ENCODE peak calls at places on chromosomes 11 and 22, in four cellular contexts. Y is CD4-positive, alpha-beta T cell; T is ascending aorta; H is A549. S is an unnamed sample.

GRCh38 chr11:72225411-72225951 is 914 bp downstream of the INPPL1 start:
- DNase-seq in H (no peak), Y (no peak), T (no peak), S (no peak)

GRCh38 chr22:30079952-30080533 is at the start of gene HORMAD2:
- DNase-seq in H (no peak), Y (no peak), T (no peak), S (no peak)

GRCh38 chr11:104061851-104062521 is 25.5 kb downstream of the DDI1 start:
- DNase-seq in H (no peak), Y (no peak), T (no peak), S (no peak)

GRCh38 chr11:62542750-62543567 is 3.6 kb downstream of the AHNAK start:
- DNase-seq in T (peak), H (peak), Y (peak), S (peak)

GRCh38 chr11:70811915-70812314 is 413.6 kb downstream of the CTTN start:
- DNase-seq in T (no peak), H (no peak), Y (no peak), S (no peak)

GRCh38 chr11:70142171-70142875 is 60.8 kb upstream of the FADD start:
- DNase-seq in T (no peak), H (peak), Y (no peak), S (no peak)

GRCh38 chr11:102620858-102621561 is 4.1 kb downstream of the MMP20 start:
- DNase-seq in T (no peak), H (no peak), Y (no peak), S (no peak)

GRCh38 chr22:47303161-47303890 is 540.9 kb downstream of the TBC1D22A start:
- DNase-seq in H (no peak), Y (no peak), T (no peak), S (no peak)

GRCh38 chr22:36439481-36440271 is 41.8 kb downstream of the TXN2 start:
- DNase-seq in H (peak), Y (no peak), T (no peak), S (peak)

GRCh38 chr11:73977856-73978519 is 4.7 kb downstream of the UCP2 start:
- DNase-seq in T (no peak), Y (no peak), H (no peak), S (no peak)

GRCh38 chr11:20522536-20522935 is 76.9 kb upstream of the SLC6A5 start:
- DNase-seq in T (no peak), Y (no peak), H (no peak), S (no peak)

GRCh38 chr11:75077316-75077715 is 19.4 kb downstream of the OR2AT4 start:
- DNase-seq in Y (no peak), H (no peak), T (no peak), S (no peak)

GRCh38 chr11:18671246-18671645 is 27.3 kb upstream of the TMEM86A start:
- DNase-seq in T (no peak), H (no peak), Y (no peak), S (no peak)

GRCh38 chr22:43006753-43007152 is 8.2 kb downstream of the PACSIN2 start:
- DNase-seq in Y (no peak), H (no peak), T (no peak), S (no peak)

GRCh38 chr11:42960521-42961088 is 351.2 kb upstream of the API5 start:
- DNase-seq in Y (no peak), H (no peak), T (no peak), S (no peak)

GRCh38 chr11:11584937-11585336 is 36.9 kb downstream of the GALNT18 start:
- DNase-seq in H (no peak), T (no peak), Y (no peak), S (no peak)

GRCh38 chr11:59602432-59602831 is 13.1 kb downstream of the OSBP start:
- DNase-seq in Y (no peak), H (no peak), T (no peak), S (no peak)

GRCh38 chr11:38160433-38160832 is 1562.4 kb upstream of the RAG2 start:
- DNase-seq in T (no peak), H (no peak), Y (no peak), S (no peak)

GRCh38 chr11:83241291-83241946 is 44.7 kb downstream of the CCDC90B start:
- DNase-seq in Y (no peak), H (peak), T (no peak), S (peak)

GRCh38 chr11:117769530-117769929 is 27.5 kb downstream of the DSCAML1 start:
- DNase-seq in H (no peak), Y (no peak), T (no peak), S (no peak)

GRCh38 chr11:9943346-9944110 is 279.7 kb downstream of the SWAP70 start:
- DNase-seq in T (no peak), H (no peak), Y (no peak), S (no peak)

GRCh38 chr22:31537019-31537535 is 40.7 kb downstream of the SFI1 start:
- DNase-seq in Y (no peak), T (no peak), H (no peak), S (no peak)

GRCh38 chr22:32801436-32802290 is at the start of gene TIMP3:
- DNase-seq in Y (no peak), H (no peak), T (peak), S (peak)

GRCh38 chr11:128913806-128914205 is 22.6 kb downstream of the KCNJ5 start:
- DNase-seq in Y (no peak), T (no peak), H (no peak), S (no peak)

GRCh38 chr11:11036185-11037161 is 178.6 kb upstream of the ZBED5 start:
- DNase-seq in H (peak), T (no peak), Y (no peak), S (peak)

GRCh38 chr11:94117871-94118270 is 10.8 kb upstream of the PANX1 start:
- DNase-seq in T (no peak), H (no peak), Y (no peak), S (no peak)

GRCh38 chr11:64340671-64341335 is 799 bp downstream of the CCDC88B start:
- DNase-seq in H (no peak), T (no peak), Y (peak), S (no peak)
- TF ChIP-seq CTCF in H (no peak), T (no peak), Y (no peak), S (no peak)

GRCh38 chr11:68436162-68436888 is 24.2 kb upstream of the PPP6R3 start:
- DNase-seq in T (no peak), H (no peak), Y (no peak), S (no peak)

GRCh38 chr11:68438658-68439259 is 21.8 kb upstream of the PPP6R3 start:
- DNase-seq in H (no peak), T (no peak), Y (no peak), S (no peak)

GRCh38 chr11:68437927-68438657 is 22.5 kb upstream of the PPP6R3 start:
- DNase-seq in Y (no peak), T (no peak), H (no peak), S (no peak)

GRCh38 chr11:68439355-68440065 is 21.0 kb upstream of the PPP6R3 start:
- DNase-seq in T (no peak), H (no peak), Y (no peak), S (no peak)

DNA sequence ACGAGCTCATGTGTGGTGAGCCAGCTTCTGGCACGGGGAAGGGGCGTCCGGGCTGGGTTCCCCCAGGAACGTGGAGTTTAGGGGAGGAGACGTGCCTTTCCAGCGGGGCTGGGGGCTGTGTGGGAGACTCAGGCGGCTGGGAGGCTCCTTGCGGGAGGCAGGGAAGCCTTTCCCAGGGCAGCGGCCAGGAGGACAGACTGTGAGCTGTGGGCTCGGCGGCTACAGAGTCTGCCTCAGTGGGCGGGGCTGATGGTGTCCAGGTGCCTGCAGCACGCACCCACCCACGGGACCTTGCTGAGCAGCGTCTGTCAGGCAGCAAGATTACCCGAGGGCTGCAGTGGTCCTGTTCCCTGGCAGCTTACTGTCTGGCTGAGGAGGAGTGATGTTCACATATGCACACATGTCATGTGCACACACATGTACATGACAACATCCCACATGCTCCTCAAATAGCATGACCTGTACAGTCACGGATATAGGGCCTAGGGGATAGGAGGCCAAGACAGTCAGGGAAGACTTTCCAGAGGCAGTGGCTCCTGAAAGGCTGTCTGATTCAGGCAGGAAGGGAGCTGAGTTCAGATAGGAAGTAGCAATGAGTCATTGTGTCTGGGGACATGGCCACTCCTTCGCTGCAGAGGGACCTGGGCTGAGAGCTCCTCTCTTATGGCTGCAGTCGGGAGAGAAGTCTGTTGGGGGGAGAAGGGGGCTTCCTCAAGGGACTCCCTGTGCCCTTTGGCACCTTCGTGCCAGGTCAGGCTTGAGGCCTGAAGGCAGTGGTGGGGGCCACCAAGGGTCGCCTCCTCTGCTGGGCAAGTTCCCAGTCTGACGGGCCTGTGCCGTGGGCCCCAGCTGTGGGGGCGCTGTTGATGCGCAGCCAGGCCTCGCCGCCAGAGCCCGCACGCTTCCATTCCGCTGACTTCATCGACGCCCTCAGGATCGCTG is 23.3 kb upstream of the PPP6R3 start:
- DNase-seq in T (no peak), H (peak), Y (no peak), S (no peak)
- TF ChIP-seq CTCF in T (no peak), H (no peak), Y (no peak), S (no peak)

DNA sequence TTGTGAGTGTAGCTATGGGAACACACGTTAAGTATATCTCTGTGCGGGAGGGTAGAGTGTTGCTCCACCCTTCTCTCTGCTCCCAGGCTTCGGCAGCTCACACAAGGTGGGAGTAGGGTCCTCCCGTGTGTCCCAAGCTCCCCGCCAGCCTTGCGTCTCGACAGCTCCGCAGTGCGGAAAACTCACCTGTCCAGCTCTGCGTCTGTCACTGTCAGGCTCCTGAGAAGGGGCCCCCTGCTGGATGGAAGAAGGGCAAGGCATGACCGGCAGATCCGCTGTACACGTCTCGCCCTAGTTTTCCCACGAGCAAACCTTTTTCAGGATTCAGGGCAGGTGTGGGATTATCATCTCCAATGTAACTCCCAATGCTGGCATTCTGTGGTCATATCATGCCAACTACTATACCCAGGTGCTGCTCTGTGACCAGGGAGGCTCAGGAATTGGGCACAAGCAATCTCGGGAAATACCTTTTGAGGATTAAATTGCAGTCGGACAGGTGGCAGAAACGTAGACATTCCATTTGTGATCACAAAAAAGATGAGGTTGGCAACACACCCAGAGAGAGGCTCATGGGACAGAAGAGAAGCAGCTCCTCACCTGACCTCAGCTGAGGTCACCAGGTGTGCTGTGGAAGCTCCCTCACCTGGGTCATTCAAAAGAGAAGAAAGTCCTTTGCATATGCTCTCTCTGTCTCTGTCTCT is 314.0 kb upstream of the B3GAT1 start:
- DNase-seq in Y (no peak), T (no peak), H (peak), S (no peak)
- TF ChIP-seq CTCF in Y (no peak), T (no peak), H (no peak), S (no peak)

DNA sequence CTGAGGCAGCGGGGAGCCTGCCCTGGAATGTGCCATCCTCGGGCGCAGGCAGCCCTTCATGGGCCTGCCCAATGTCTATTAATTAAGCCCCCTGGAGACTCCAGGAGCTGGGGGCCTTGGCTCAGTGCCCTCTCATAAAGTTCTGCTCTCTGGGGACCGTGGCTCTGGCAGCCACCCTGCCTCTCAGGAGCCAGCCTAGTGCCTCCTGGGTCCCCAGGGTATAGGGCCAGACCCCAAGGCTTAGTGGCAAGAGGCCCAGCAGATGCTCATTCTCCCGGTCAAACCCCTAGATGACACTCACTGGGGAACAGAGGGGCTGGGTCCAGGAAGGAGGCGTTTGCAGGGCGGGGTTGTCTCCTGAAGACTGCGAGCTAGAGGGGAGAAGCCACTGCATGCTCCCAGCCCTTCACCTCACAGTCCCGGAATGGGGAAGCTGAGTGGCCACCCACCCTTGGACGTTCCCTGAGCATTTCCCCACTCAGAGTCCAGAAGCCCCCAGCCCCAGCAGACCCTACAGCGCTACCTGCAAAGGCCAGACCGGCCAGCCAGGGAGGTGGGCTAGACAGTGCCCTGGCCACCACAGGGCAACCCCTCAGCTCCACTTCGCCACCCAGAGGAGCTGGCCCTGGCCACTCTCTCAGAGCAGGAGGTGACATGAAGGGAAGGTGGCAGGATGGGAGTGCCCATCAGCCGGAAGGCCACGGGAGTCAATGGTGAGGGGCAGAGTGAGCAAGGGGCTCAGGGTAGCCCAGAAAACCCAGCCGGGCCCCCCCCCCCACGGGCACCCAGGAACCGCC is 83.0 kb downstream of the CDKN1C start:
- DNase-seq in H (no peak), Y (no peak), T (peak), S (peak)
- TF ChIP-seq CTCF in H (no peak), Y (no peak), T (no peak), S (no peak)

GRCh38 chr11:43988040-43988793 is 45.8 kb downstream of the C11orf96 start:
- DNase-seq in H (no peak), T (no peak), Y (no peak), S (peak)
- TF ChIP-seq CTCF in H (no peak), T (no peak), Y (no peak), S (no peak)

GRCh38 chr22:46296257-46297150 is at the start of gene GTSE1:
- DNase-seq in Y (peak), T (peak), H (peak), S (peak)
- TF ChIP-seq CTCF in Y (peak), T (no peak), H (no peak), S (peak)

GRCh38 chr11:119995730-119996491 is 142.0 kb downstream of the TRIM29 start:
- DNase-seq in T (no peak), Y (no peak), H (no peak), S (no peak)

GRCh38 chr11:119992171-119993051 is 145.5 kb downstream of the TRIM29 start:
- DNase-seq in H (no peak), T (no peak), Y (no peak), S (no peak)

GRCh38 chr11:119991022-119991404 is 146.9 kb downstream of the TRIM29 start:
- DNase-seq in Y (no peak), T (no peak), H (no peak), S (no peak)

GRCh38 chr11:119991669-119992068 is 146.2 kb downstream of the TRIM29 start:
- DNase-seq in Y (no peak), T (no peak), H (no peak), S (no peak)

GRCh38 chr11:119993732-119994131 is 144.2 kb downstream of the TRIM29 start:
- DNase-seq in Y (no peak), T (no peak), H (no peak), S (no peak)
- TF ChIP-seq CTCF in Y (no peak), T (no peak), H (no peak), S (no peak)

S was measured in uterus.